ENCODE peak calls at places on chromosomes 3 and 15, in nine cellular contexts. I is cerebellum; G is activated naive CD4-positive, alpha-beta T cell treated with anti-CD3 and anti-CD28 coated beads for 36 hours; H is IMR-90; N is stimulated activated CD4-positive, alpha-beta T cell treated with anti-CD3 and anti-CD28 coated beads, Interleukin-2, amount 100 ng/mL, for 48 hours; P is left lobe of liver; E is GM03348; M is Right ventricle myocardium inferior; R is upper lobe of right lung. X is an unnamed sample.

GRCh38 chr3:16998236-16998923 is 113.6 kb downstream of the PLCL2 start:
- DNase-seq in I (no peak), G (no peak), H (no peak), N (no peak), P (no peak), E (no peak), M (no peak), R (no peak), X (no peak)

GRCh38 chr3:56811545-56812202 is 9.9 kb upstream of the ARHGEF3 start:
- DNase-seq in I (no peak), G (no peak), H (no peak), N (no peak), P (no peak), E (no peak), M (no peak), R (no peak), X (no peak)

GRCh38 chr3:150737874-150738679 is 24.9 kb downstream of the SIAH2 start:
- DNase-seq in I (no peak), G (peak), H (peak), N (no peak), P (no peak), E (peak), M (no peak), R (no peak), X (no peak)

GRCh38 chr3:150605998-150606641 is 3.0 kb downstream of the SELENOT start:
- DNase-seq in I (no peak), G (no peak), H (no peak), N (no peak), P (no peak), E (no peak), M (no peak), R (no peak), X (no peak)

GRCh38 chr3:197674741-197675567 is 61.8 kb downstream of the RUBCN start:
- DNase-seq in I (peak), G (no peak), H (no peak), N (no peak), P (no peak), E (no peak), M (no peak), R (no peak), X (no peak)

GRCh38 chr15:85854345-85855097 is 59.8 kb upstream of the KLHL25 start:
- DNase-seq in I (peak), G (peak), H (peak), N (peak), P (no peak), E (peak), M (no peak), R (no peak), X (peak)

GRCh38 chr15:81288616-81289015 is 35.3 kb downstream of the STARD5 start:
- DNase-seq in I (no peak), G (no peak), H (no peak), N (no peak), P (no peak), E (no peak), M (no peak), R (no peak), X (no peak)

GRCh38 chr15:98776607-98777281 is 128.4 kb downstream of the IGF1R start:
- DNase-seq in I (no peak), G (peak), H (peak), N (no peak), P (no peak), E (peak), M (no peak), R (peak), X (peak)

GRCh38 chr15:101487060-101487459 is 2.4 kb downstream of the PCSK6 start:
- DNase-seq in I (no peak), G (no peak), H (no peak), N (no peak), P (peak), E (no peak), M (no peak), R (no peak), X (no peak)

GRCh38 chr3:143536817-143537535 is 311.3 kb downstream of the SLC9A9 start:
- DNase-seq in I (peak), G (no peak), H (peak), N (no peak), P (no peak), E (peak), M (peak), R (no peak), X (no peak)

GRCh38 chr3:158200973-158201372 is 91.1 kb downstream of the RSRC1 start:
- DNase-seq in I (no peak), G (no peak), H (no peak), N (no peak), P (no peak), E (no peak), M (no peak), R (no peak), X (no peak)

GRCh38 chr15:25832158-25832557 is 31.0 kb downstream of the ATP10A start:
- DNase-seq in I (no peak), G (peak), H (peak), N (peak), P (no peak), E (no peak), M (no peak), R (no peak), X (no peak)

GRCh38 chr3:141379250-141379872 is 11.1 kb downstream of the ZBTB38 start:
- DNase-seq in I (no peak), G (peak), H (no peak), N (no peak), P (no peak), E (no peak), M (no peak), R (no peak), X (no peak)

GRCh38 chr3:10205461-10206165 is 40.9 kb downstream of the IRAK2 start:
- DNase-seq in I (no peak), G (no peak), H (peak), N (no peak), P (no peak), E (peak), M (no peak), R (no peak), X (no peak)

GRCh38 chr3:27125821-27126501 is 243.2 kb downstream of the NEK10 start:
- DNase-seq in I (no peak), G (no peak), H (no peak), N (no peak), P (no peak), E (no peak), M (no peak), R (no peak), X (no peak)

GRCh38 chr15:60165111-60165510 is 161.0 kb downstream of the FOXB1 start:
- DNase-seq in I (peak), G (no peak), H (no peak), N (no peak), P (no peak), E (no peak), M (no peak), R (no peak), X (no peak)

GRCh38 chr3:126130981-126131750 is 47.2 kb upstream of the SLC41A3 start:
- DNase-seq in I (no peak), G (no peak), H (no peak), N (no peak), P (peak), E (no peak), M (peak), R (peak), X (peak)

GRCh38 chr15:68542771-68543544 is 35.8 kb upstream of the CORO2B start:
- DNase-seq in I (peak), G (no peak), H (peak), N (no peak), P (no peak), E (peak), M (no peak), R (no peak), X (no peak)

GRCh38 chr15:72229076-72229946 is 1.7 kb downstream of the PKM start:
- DNase-seq in I (no peak), G (peak), H (peak), N (no peak), P (no peak), E (no peak), M (no peak), R (no peak), X (no peak)

GRCh38 chr15:75830910-75831805 is 12.1 kb upstream of the UBE2Q2 start:
- DNase-seq in I (no peak), G (no peak), H (no peak), N (no peak), P (no peak), E (no peak), M (no peak), R (no peak), X (no peak)

GRCh38 chr15:35717721-35718120 is 171.8 kb upstream of the DPH6 start:
- DNase-seq in I (no peak), G (no peak), H (no peak), N (no peak), P (no peak), E (no peak), M (no peak), R (no peak), X (no peak)

GRCh38 chr3:58429657-58430056 is 4.0 kb downstream of the PDHB start:
- DNase-seq in I (no peak), G (no peak), H (peak), N (no peak), P (no peak), E (peak), M (no peak), R (no peak), X (no peak)

GRCh38 chr3:113051827-113052226 is 61.0 kb downstream of the GTPBP8 start:
- DNase-seq in I (peak), G (no peak), H (no peak), N (no peak), P (no peak), E (no peak), M (no peak), R (no peak), X (no peak)

GRCh38 chr3:122794779-122795673 is at the start of gene SLC49A4:
- DNase-seq in I (peak), G (peak), H (peak), N (peak), P (peak), E (peak), M (peak), R (peak), X (peak)

GRCh38 chr3:25191703-25192102 is 236.4 kb upstream of the RARB start:
- DNase-seq in I (no peak), G (no peak), H (no peak), N (no peak), P (no peak), E (no peak), M (no peak), R (no peak), X (no peak)

GRCh38 chr3:120449701-120450216 is 1.0 kb downstream of the FSTL1 start:
- DNase-seq in I (no peak), G (no peak), H (peak), N (no peak), P (no peak), E (peak), M (no peak), R (no peak), X (no peak)

GRCh38 chr15:73053398-73053723 is 1.1 kb downstream of the NEO1 start:
- DNase-seq in I (no peak), G (no peak), H (no peak), N (no peak), P (no peak), E (no peak), M (no peak), R (no peak), X (no peak)

GRCh38 chr3:42662813-42663535 is 9.5 kb downstream of the ZBTB47 start:
- DNase-seq in I (no peak), G (no peak), H (no peak), N (no peak), P (no peak), E (peak), M (no peak), R (no peak), X (no peak)

GRCh38 chr3:101010316-101010715 is 17.1 kb upstream of the ABI3BP start:
- DNase-seq in I (no peak), G (no peak), H (peak), N (no peak), P (no peak), E (peak), M (no peak), R (no peak), X (no peak)

GRCh38 chr15:52148409-52148808 is 35.8 kb upstream of the BCL2L10 start:
- DNase-seq in I (no peak), G (no peak), H (peak), N (no peak), P (no peak), E (no peak), M (no peak), R (no peak), X (no peak)

GRCh38 chr3:46858996-46859710 is 4.1 kb downstream of the MYL3 start:
- DNase-seq in I (no peak), G (peak), H (no peak), N (no peak), P (peak), E (no peak), M (no peak), R (peak), X (peak)

GRCh38 chr3:30741870-30742269 is 135.5 kb downstream of the TGFBR2 start:
- DNase-seq in I (no peak), G (no peak), H (no peak), N (no peak), P (no peak), E (no peak), M (no peak), R (no peak), X (no peak)

GRCh38 chr3:194043516-194043915 is 92.4 kb upstream of the HES1 start:
- DNase-seq in I (no peak), G (no peak), H (peak), N (no peak), P (no peak), E (peak), M (no peak), R (no peak), X (no peak)

X was measured in WERI-Rb-1.